ENCODE peak calls at places on chromosome 21, in five cellular contexts. I is AG09319, S is GM06990, N is bronchial epithelial cell, V is heart left ventricle. G is an unnamed sample.

GRCh38 chr21:34553199-34553952 is 41.4 kb upstream of the KCNE1 start:
- DNase-seq in S (no peak), V (no peak), I (peak; percentile 16), N (peak; percentile 89), G (peak; percentile 26)

GRCh38 chr21:38531142-38531541 is 32.9 kb upstream of the ERG start:
- DNase-seq in V (no peak), S (no peak), I (no peak), N (no peak), G (no peak)

GRCh38 chr21:45739218-45740087 is 95.9 kb downstream of the PCBP3 start:
- DNase-seq in N (no peak), I (no peak), V (no peak), S (no peak), G (no peak)

GRCh38 chr21:14405225-14405624 is 22.3 kb upstream of the HSPA13 start:
- DNase-seq in N (no peak), S (no peak), V (no peak), I (no peak), G (no peak)

GRCh38 chr21:41973427-41973831 is 19.6 kb upstream of the C2CD2 start:
- DNase-seq in S (no peak), N (no peak), I (no peak), V (peak; percentile 42), G (peak; percentile 24)

GRCh38 chr21:35512321-35512720 is 463.2 kb upstream of the RUNX1 start:
- DNase-seq in V (no peak), N (peak; percentile 29), I (no peak), S (no peak), G (no peak)

GRCh38 chr21:33687634-33688033 is 45.3 kb downstream of the ITSN1 start:
- DNase-seq in V (no peak), N (no peak), S (no peak), I (no peak), G (no peak)

GRCh38 chr21:45982256-45982757 is 737 bp downstream of the COL6A1 start:
- DNase-seq in V (peak; percentile 74), N (no peak), I (no peak), S (no peak), G (no peak)

GRCh38 chr21:45209046-45209445 is 78.6 kb downstream of the POFUT2 start:
- DNase-seq in V (no peak), I (no peak), N (peak; percentile 13), S (no peak), G (peak; percentile 8)

GRCh38 chr21:35438643-35439404 is 389.7 kb upstream of the RUNX1 start:
- DNase-seq in S (peak; percentile 20), I (no peak), V (no peak), N (peak; percentile 60), G (no peak)

GRCh38 chr21:21046063-21046462 is 47.9 kb downstream of the NCAM2 start:
- DNase-seq in S (no peak), I (no peak), N (no peak), V (no peak), G (no peak)

GRCh38 chr21:22438428-22439086 is 1440.3 kb downstream of the NCAM2 start:
- DNase-seq in V (no peak), I (no peak), S (no peak), N (no peak), G (no peak)
- TF ChIP-seq CTCF in V (no peak), I (no peak), S (no peak), N (no peak), G (no peak)

GRCh38 chr21:36916718-36917117 is 49.8 kb downstream of the HLCS start:
- DNase-seq in V (no peak), S (no peak), I (no peak), N (no peak), G (no peak)

GRCh38 chr21:36913247-36914169 is 53.0 kb downstream of the HLCS start:
- DNase-seq in N (no peak), S (no peak), V (no peak), I (no peak), G (no peak)

GRCh38 chr21:36915014-36915700 is 51.3 kb downstream of the HLCS start:
- DNase-seq in I (no peak), S (no peak), V (no peak), N (no peak), G (no peak)

GRCh38 chr21:36915701-36916075 is 50.8 kb downstream of the HLCS start:
- DNase-seq in V (no peak), S (no peak), I (no peak), N (no peak), G (no peak)

GRCh38 chr21:36914244-36915013 is 52.0 kb downstream of the HLCS start:
- DNase-seq in N (no peak), S (no peak), V (no peak), I (no peak), G (no peak)
- TF ChIP-seq CTCF in N (no peak), S (no peak), V (no peak), I (no peak), G (no peak)

GRCh38 chr21:32101206-32101763 is 177.6 kb downstream of the MIS18A start:
- DNase-seq in I (no peak), N (no peak), V (no peak), S (no peak), G (no peak)
- TF ChIP-seq CTCF in I (no peak), N (no peak), V (no peak), S (no peak), G (no peak)

DNA sequence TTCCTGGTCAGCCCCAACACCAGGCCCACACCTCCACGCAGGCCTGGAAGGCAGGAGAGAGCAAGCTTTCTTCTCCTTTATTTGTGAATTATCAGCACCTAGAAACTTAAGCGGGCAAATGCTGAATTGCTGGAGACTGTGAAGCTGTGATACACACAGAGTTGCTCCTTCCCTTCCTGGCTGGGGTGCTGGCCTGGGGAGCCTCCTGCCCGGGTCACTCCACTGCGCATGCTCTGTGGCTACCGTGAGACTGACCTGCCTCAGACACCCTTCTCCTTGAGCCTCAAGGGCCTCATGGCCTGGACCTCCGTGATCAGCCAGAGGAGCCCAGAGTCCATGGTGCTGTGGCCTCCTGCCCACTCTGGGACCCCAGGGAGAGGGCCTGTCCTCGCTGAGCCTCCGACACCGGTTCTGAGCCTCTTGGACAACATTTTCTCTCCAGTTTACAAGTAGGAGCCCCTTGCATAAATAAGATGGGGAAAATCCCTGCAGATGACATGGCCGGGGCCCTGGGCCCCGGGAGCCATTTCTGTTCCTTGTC is 18.0 kb downstream of the AGPAT3 start:
- DNase-seq in V (no peak), I (no peak), N (no peak), S (no peak), G (no peak)
- TF ChIP-seq CTCF in V (no peak), I (no peak), N (no peak), S (no peak), G (no peak)

DNA sequence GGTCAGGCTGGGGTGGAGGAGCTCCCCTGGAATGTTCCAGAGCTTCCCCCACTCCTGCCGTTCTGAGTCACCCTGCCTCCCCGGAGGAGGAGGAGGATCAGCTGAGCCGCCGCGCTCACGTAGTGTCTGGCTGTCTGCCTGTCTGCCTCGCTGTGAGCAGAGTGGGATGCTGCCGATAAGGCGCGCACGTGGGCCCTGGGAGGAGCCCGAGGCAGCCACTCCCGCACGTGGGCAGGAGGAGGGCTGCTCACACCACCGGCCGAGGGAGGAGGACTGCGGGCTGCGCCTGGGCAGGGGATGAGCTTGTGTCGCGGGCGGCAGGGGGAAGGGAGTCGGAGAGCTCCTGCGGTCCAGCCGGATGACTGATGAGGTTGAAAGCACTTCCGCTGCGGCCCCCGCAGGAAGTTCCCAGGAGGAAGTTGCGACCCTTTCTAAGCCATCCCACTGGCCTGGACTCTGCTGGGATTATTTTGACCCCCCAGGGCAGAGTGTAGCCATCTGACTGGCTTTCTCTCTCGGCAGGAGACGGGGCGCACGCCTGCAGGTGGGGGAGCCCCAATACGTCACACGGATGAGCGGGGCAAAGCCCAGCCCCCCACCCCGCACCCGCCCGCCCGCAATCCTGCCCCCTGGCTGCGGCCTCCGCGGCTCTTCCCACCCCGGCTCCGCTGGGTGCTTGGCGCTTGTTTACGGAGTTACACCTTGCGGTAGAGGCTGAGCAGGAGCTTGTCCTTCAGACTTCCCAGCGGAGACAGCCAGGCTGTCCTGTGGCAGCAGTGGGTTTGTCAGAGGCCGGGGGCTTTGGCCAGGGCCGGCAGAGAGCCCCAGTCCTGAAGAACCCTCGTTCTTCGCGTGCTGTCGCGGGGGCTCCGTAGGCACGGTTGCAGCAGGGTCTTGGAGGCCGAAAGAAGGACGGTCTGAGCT is 9.8 kb downstream of the PDXK start:
- DNase-seq in I (peak; percentile 90), N (peak; percentile 94), V (peak; percentile 96), S (peak; percentile 90), G (peak; percentile 94)
- TF ChIP-seq CTCF in I (peak; percentile 10), N (no peak), V (peak; percentile 61), S (peak; percentile 23), G (no peak)

GRCh38 chr21:15434185-15434905 is 295.4 kb upstream of the USP25 start:
- DNase-seq in V (no peak), S (no peak), N (no peak), I (no peak), G (no peak)

GRCh38 chr21:15430023-15430422 is 299.8 kb upstream of the USP25 start:
- DNase-seq in N (no peak), S (no peak), V (no peak), I (no peak), G (no peak)

GRCh38 chr21:15430577-15430976 is 299.2 kb upstream of the USP25 start:
- DNase-seq in S (no peak), I (no peak), V (no peak), N (no peak), G (peak; percentile 39)

GRCh38 chr21:15433091-15433490 is 296.7 kb upstream of the USP25 start:
- DNase-seq in V (no peak), S (no peak), I (no peak), N (no peak), G (no peak)

DNA sequence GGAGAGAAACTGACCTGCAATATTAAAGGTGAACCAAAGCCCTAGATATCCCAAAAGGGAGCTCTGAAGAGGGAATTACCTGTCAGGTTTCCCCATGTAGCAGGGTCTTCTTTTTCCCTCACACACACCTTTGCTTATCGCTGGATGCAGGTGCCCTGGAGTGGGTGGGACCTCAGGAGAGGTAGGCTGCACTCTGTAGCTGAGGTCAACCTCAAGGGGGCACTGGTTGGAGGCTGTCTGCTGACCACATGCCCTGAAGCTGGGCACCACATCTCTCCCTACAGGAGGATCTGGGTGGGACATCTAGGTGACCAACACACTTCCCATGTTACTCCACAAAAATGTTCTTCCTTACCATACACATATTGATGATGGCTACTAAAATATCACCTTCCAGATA is 298.7 kb upstream of the USP25 start:
- DNase-seq in N (no peak), V (no peak), S (no peak), I (no peak), G (no peak)
- TF ChIP-seq CTCF in N (no peak), V (no peak), S (no peak), I (no peak), G (no peak)

DNA sequence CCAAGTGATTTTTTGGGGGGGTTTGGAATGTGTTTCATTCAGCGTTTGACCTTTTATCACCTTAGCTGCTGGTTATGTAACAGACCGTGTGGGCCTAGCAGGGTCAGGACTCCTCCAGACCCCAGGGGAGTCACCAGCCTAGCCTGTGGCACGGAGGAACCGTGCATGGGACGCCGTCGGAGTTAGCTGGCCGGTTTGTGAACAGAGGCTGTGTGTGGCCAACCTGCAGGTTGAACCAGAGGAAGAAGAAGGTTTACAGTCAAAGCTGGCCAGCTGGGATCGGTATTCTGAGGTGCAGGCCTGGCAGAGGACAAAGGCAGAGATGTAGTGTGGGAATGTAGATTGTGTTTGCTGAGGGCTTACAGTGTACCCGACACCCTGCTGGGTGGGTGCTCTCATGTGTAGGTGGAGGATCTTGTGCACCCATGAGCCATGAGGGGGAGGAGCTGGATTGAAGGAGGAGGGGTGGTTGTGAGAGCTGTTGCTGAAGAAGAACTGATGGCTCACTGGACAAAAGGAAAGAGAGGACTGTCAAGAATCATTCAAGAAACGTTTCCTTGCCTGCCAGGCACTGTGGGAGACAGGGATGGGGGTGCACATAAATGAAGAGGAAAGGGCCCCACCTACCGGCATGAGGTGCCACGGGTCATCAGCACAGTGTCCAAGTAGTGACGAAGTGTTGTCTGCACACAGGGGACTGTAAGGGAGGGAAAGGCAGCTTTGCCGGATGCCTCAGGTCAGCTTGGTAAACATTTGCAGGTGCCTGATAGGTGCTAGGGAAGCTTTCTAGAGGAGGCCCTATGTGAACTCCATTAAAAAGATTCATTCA is 40.0 kb upstream of the PWP2 start:
- DNase-seq in S (no peak), I (no peak), V (no peak), N (no peak), G (no peak)
- TF ChIP-seq CTCF in S (no peak), I (no peak), V (no peak), N (peak; percentile 5), G (no peak)

G was measured in MCF 10A.